ENCODE peak calls at places on chromosomes 13 and 19, in eight cellular contexts. D is HCT116, N is uterus, S is activated B cell treated with CpG ODN at 0.5 μM for 24 hours, V is neural crest cell, U is K562, Z is endothelial cell, T is ovary. Q is an unnamed sample.

GRCh38 chr13:21673592-21674270 is 2.9 kb downstream of the FGF9 start:
- DNase-seq in D (no peak), N (no peak), S (peak; percentile 58), V (peak; percentile 57), U (peak; percentile 27), Z (peak; percentile 58), T (no peak), Q (peak; percentile 63)

GRCh38 chr13:30978981-30979956 is 46.8 kb downstream of the TEX26 start:
- DNase-seq in D (peak; percentile 38), N (no peak), S (no peak), V (peak; percentile 48), U (peak; percentile 24), Z (peak; percentile 80), T (no peak), Q (no peak)

GRCh38 chr13:38905861-38906260 is 84.8 kb downstream of the STOML3 start:
- DNase-seq in D (no peak), N (no peak), S (no peak), V (no peak), U (no peak), Z (no peak), T (no peak), Q (peak; percentile 17)

GRCh38 chr13:62875118-62875640 is 1459.5 kb upstream of the PCDH20 start:
- DNase-seq in D (no peak), N (no peak), S (no peak), V (no peak), U (no peak), Z (no peak), T (no peak), Q (no peak)

GRCh38 chr19:55158848-55159793 is 1.6 kb upstream of the TNNI3 start:
- DNase-seq in D (no peak), N (no peak), S (no peak), V (no peak), U (peak; percentile 77), Z (no peak), T (no peak), Q (no peak)

GRCh38 chr13:40069173-40070044 is 413.9 kb downstream of the COG6 start:
- DNase-seq in D (peak; percentile 44), N (peak; percentile 87), S (peak; percentile 50), V (peak; percentile 79), U (peak; percentile 42), Z (peak; percentile 77), T (peak; percentile 78), Q (peak; percentile 27)

GRCh38 chr19:42150940-42151339 is 18.7 kb upstream of the POU2F2 start:
- DNase-seq in D (no peak), N (no peak), S (no peak), V (peak; percentile 34), U (no peak), Z (no peak), T (no peak), Q (no peak)

GRCh38 chr19:38654478-38655079 is 7.1 kb downstream of the ACTN4 start:
- DNase-seq in D (no peak), N (peak; percentile 68), S (no peak), V (no peak), U (no peak), Z (peak; percentile 37), T (no peak), Q (no peak)

GRCh38 chr13:36718146-36718545 is 44.3 kb downstream of the SERTM1 start:
- DNase-seq in D (no peak), N (no peak), S (no peak), V (no peak), U (no peak), Z (no peak), T (no peak), Q (no peak)

GRCh38 chr13:98473792-98474153 is 103.1 kb downstream of the STK24 start:
- DNase-seq in D (no peak), N (no peak), S (no peak), V (no peak), U (no peak), Z (no peak), T (no peak), Q (no peak)

GRCh38 chr19:2084993-2085720 is 11.0 kb downstream of the MOB3A start:
- DNase-seq in D (no peak), N (no peak), S (peak; percentile 80), V (no peak), U (no peak), Z (peak; percentile 69), T (no peak), Q (no peak)

GRCh38 chr19:30969586-30969985 is 379.6 kb downstream of the TSHZ3 start:
- DNase-seq in D (no peak), N (no peak), S (no peak), V (no peak), U (no peak), Z (no peak), T (no peak), Q (no peak)

GRCh38 chr19:30968841-30969399 is 380.3 kb downstream of the TSHZ3 start:
- DNase-seq in D (no peak), N (no peak), S (no peak), V (no peak), U (no peak), Z (no peak), T (no peak), Q (no peak)

GRCh38 chr19:30968210-30968609 is 381.0 kb downstream of the TSHZ3 start:
- DNase-seq in D (no peak), N (no peak), S (no peak), V (no peak), U (no peak), Z (no peak), T (no peak), Q (no peak)
- TF ChIP-seq CTCF in D (no peak), N (no peak), S (no peak), V (no peak), U (peak; percentile 38), Z (no peak), T (no peak), Q (peak; percentile 19)

DNA sequence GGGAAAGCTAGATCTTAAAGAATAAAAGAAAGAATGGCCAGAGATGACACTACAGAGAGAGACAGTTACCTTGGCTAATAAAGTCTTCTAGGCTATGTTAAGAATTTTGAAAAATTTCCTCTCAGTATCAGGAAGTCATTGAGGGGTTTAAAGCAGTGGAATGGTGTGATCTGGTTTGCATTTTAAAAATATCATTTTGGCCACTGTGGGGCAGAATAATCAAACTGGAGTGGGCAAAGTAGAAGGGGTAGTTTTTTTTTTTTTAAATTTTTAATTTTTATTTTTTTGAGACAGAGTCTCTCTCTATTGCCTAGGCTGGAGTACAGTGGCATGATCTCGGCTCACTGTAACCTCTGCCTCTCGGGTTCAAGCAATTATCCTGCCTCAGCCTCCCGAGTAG is 4.4 kb upstream of the CNMD start:
- DNase-seq in D (no peak), N (no peak), S (no peak), V (no peak), U (no peak), Z (no peak), T (no peak), Q (no peak)
- TF ChIP-seq CTCF in D (peak; percentile 23), N (no peak), S (no peak), V (peak; percentile 31), U (no peak), Z (no peak), T (no peak), Q (peak; percentile 26)

GRCh38 chr19:50838239-50838638 is 4.9 kb upstream of the KLK15 start:
- DNase-seq in D (peak; percentile 18), N (no peak), S (no peak), V (no peak), U (peak; percentile 26), Z (no peak), T (no peak), Q (no peak)
- TF ChIP-seq CTCF in D (peak; percentile 51), N (no peak), S (no peak), V (no peak), U (peak; percentile 52), Z (no peak), T (no peak), Q (no peak)

GRCh38 chr13:27203854-27204253 is 32.2 kb upstream of the USP12 start:
- DNase-seq in D (no peak), N (no peak), S (no peak), V (no peak), U (no peak), Z (no peak), T (no peak), Q (no peak)
- TF ChIP-seq CTCF in D (peak; percentile 40), N (no peak), S (no peak), V (no peak), U (peak; percentile 38), Z (no peak), T (no peak), Q (peak; percentile 19)

GRCh38 chr13:109123971-109124370 is 494.6 kb downstream of the MYO16 start:
- DNase-seq in D (no peak), N (no peak), S (no peak), V (no peak), U (no peak), Z (no peak), T (no peak), Q (no peak)
- TF ChIP-seq CTCF in D (peak; percentile 25), N (no peak), S (no peak), V (no peak), U (no peak), Z (no peak), T (no peak), Q (no peak)

GRCh38 chr19:45553464-45553863 is 31.1 kb downstream of the OPA3 start:
- DNase-seq in D (no peak), N (no peak), S (no peak), V (no peak), U (peak; percentile 11), Z (peak; percentile 22), T (no peak), Q (no peak)
- TF ChIP-seq CTCF in D (no peak), N (no peak), S (no peak), V (no peak), U (no peak), Z (no peak), T (no peak), Q (no peak)

GRCh38 chr13:44068169-44068568 is 188.5 kb downstream of the LACC1 start:
- DNase-seq in D (no peak), N (no peak), S (no peak), V (no peak), U (no peak), Z (no peak), T (no peak), Q (no peak)
- TF ChIP-seq CTCF in D (no peak), N (no peak), S (no peak), V (no peak), U (no peak), Z (no peak), T (no peak), Q (no peak)

GRCh38 chr13:20119960-20120359 is 40.9 kb downstream of the GJA3 start:
- DNase-seq in D (no peak), N (no peak), S (no peak), V (no peak), U (no peak), Z (no peak), T (no peak), Q (no peak)

GRCh38 chr13:20121154-20121515 is 39.7 kb downstream of the GJA3 start:
- DNase-seq in D (no peak), N (no peak), S (no peak), V (no peak), U (no peak), Z (no peak), T (no peak), Q (no peak)

GRCh38 chr13:20114066-20114465 is 46.8 kb downstream of the GJA3 start:
- DNase-seq in D (no peak), N (no peak), S (no peak), V (no peak), U (no peak), Z (no peak), T (no peak), Q (no peak)

GRCh38 chr13:20116213-20116612 is 44.6 kb downstream of the GJA3 start:
- DNase-seq in D (no peak), N (no peak), S (no peak), V (no peak), U (no peak), Z (no peak), T (no peak), Q (no peak)

GRCh38 chr13:20118268-20119140 is 42.3 kb downstream of the GJA3 start:
- DNase-seq in D (no peak), N (peak; percentile 48), S (no peak), V (peak; percentile 23), U (peak; percentile 85), Z (peak; percentile 34), T (peak; percentile 71), Q (no peak)
- TF ChIP-seq CTCF in D (no peak), N (no peak), S (no peak), V (peak; percentile 58), U (peak; percentile 29), Z (peak; percentile 31), T (no peak), Q (no peak)

Q was measured in D721Med.